ENCODE peak calls at places on chromosomes 6 and 20, in nine cellular contexts. J is LoVo; L is psoas muscle; S is astrocyte of the spinal cord; Y is left cardiac atrium; P is adipocyte; N is stimulated activated CD8-positive, alpha-beta memory T cell treated with anti-CD3 and anti-CD28 coated beads, Interleukin-7, amount 100 ng/mL, for 1 hour; H is NCI-H2081; B is kidney tubule cell. X is an unnamed sample.

GRCh38 chr6:81697564-81697963 is 54.9 kb downstream of the TENT5A start:
- DNase-seq in J (no peak), L (no peak), S (peak), Y (no peak), P (no peak), N (no peak), H (no peak), B (peak), X (no peak)

GRCh38 chr6:35072051-35072697 is 69.0 kb downstream of the TCP11 start:
- DNase-seq in J (no peak), L (peak), S (no peak), Y (no peak), P (no peak), N (no peak), H (no peak), B (no peak), X (no peak)

GRCh38 chr6:73732845-73733675 is 37.1 kb downstream of the CD109 start:
- DNase-seq in J (peak), L (no peak), S (peak), Y (peak), P (peak), N (peak), H (peak), B (peak), X (no peak)

GRCh38 chr6:166512567-166512966 is 73.9 kb downstream of the RAMACL start:
- DNase-seq in J (no peak), L (no peak), S (no peak), Y (no peak), P (no peak), N (no peak), H (no peak), B (no peak), X (no peak)

GRCh38 chr6:154394571-154394970 is 38.0 kb upstream of the IPCEF1 start:
- DNase-seq in J (no peak), L (no peak), S (no peak), Y (no peak), P (no peak), N (no peak), H (no peak), B (no peak), X (no peak)

GRCh38 chr20:48791666-48792071 is 36.1 kb downstream of the PREX1 start:
- DNase-seq in J (no peak), L (no peak), S (peak), Y (no peak), P (peak), N (no peak), H (no peak), B (no peak), X (no peak)

GRCh38 chr20:50278684-50279531 is 88.3 kb downstream of the CEBPB start:
- DNase-seq in J (no peak), L (peak), S (no peak), Y (peak), P (no peak), N (no peak), H (no peak), B (peak), X (no peak)

GRCh38 chr6:3912366-3913076 is 63.3 kb downstream of the FAM50B start:
- DNase-seq in J (no peak), L (no peak), S (no peak), Y (no peak), P (peak), N (no peak), H (no peak), B (no peak), X (no peak)

GRCh38 chr6:37822851-37823682 is 3.5 kb downstream of the ZFAND3 start:
- DNase-seq in J (peak), L (no peak), S (peak), Y (no peak), P (no peak), N (no peak), H (no peak), B (peak), X (no peak)

X was measured in type B pancreatic cell.